ENCODE peak calls at places on chromosomes 3 and 15, in six cellular contexts. W, Q, P, L, T and A are unnamed samples.

GRCh38 chr15:42449770-42450433 is 41.0 kb downstream of the ZNF106 start:
- DNase-seq in W (no peak), Q (no peak), P (no peak), L (no peak), T (no peak), A (no peak)

GRCh38 chr3:64549869-64550268 is 137.9 kb downstream of the ADAMTS9 start:
- DNase-seq in W (no peak), Q (no peak), P (no peak), L (no peak), T (no peak), A (no peak)

GRCh38 chr3:51686512-51687215 is 15.6 kb downstream of the TEX264 start:
- DNase-seq in W (peak), Q (no peak), P (peak), L (peak), T (no peak), A (no peak)

GRCh38 chr3:69791111-69791510 is 51.8 kb downstream of the MITF start:
- DNase-seq in W (no peak), Q (no peak), P (peak), L (peak), T (peak), A (peak)

GRCh38 chr3:74614133-74614967 is at the start of gene CNTN3:
- DNase-seq in W (no peak), Q (peak), P (peak), L (peak), T (no peak), A (peak)

GRCh38 chr15:30023798-30024295 is 58.9 kb upstream of the GOLGA8J start:
- DNase-seq in W (no peak), Q (no peak), P (no peak), L (no peak), T (peak), A (no peak)

GRCh38 chr3:69116897-69117296 is 5.5 kb downstream of the LMOD3 start:
- DNase-seq in W (peak), Q (no peak), P (no peak), L (no peak), T (no peak), A (no peak)

GRCh38 chr15:39188930-39189329 is 391.9 kb upstream of the THBS1 start:
- DNase-seq in W (peak), Q (no peak), P (no peak), L (no peak), T (peak), A (no peak)

GRCh38 chr15:31147456-31147855 is 45.9 kb upstream of the TRPM1 start:
- DNase-seq in W (no peak), Q (no peak), P (no peak), L (peak), T (no peak), A (no peak)

GRCh38 chr3:140717915-140718314 is 40.1 kb downstream of the TRIM42 start:
- DNase-seq in W (no peak), Q (no peak), P (no peak), L (no peak), T (no peak), A (no peak)

GRCh38 chr3:151816091-151816604 is 2.2 kb downstream of the AADAC start:
- DNase-seq in W (peak), Q (peak), P (no peak), L (peak), T (peak), A (no peak)

GRCh38 chr15:62059818-62060115 is 480 bp downstream of the VPS13C start:
- DNase-seq in W (peak), Q (no peak), P (peak), L (peak), T (peak), A (peak)

GRCh38 chr3:59820352-59820934 is 770.6 kb upstream of the CFAP20DC start:
- DNase-seq in W (peak), Q (no peak), P (no peak), L (no peak), T (peak), A (no peak)

GRCh38 chr3:118089563-118089962 is 945.1 kb downstream of the IGSF11 start:
- DNase-seq in W (peak), Q (no peak), P (no peak), L (no peak), T (no peak), A (no peak)

GRCh38 chr15:86620636-86621349 is 541.1 kb downstream of the AGBL1 start:
- DNase-seq in W (no peak), Q (peak), P (peak), L (no peak), T (no peak), A (no peak)

GRCh38 chr3:71955549-71956373 is 170.8 kb upstream of the PROK2 start:
- DNase-seq in W (peak), Q (peak), P (peak), L (peak), T (peak), A (peak)

GRCh38 chr15:35698978-35699377 is 153.0 kb upstream of the DPH6 start:
- DNase-seq in W (no peak), Q (no peak), P (no peak), L (no peak), T (no peak), A (no peak)

GRCh38 chr3:8560608-8561007 is 59.0 kb downstream of the LMCD1 start:
- DNase-seq in W (no peak), Q (no peak), P (no peak), L (no peak), T (peak), A (no peak)

GRCh38 chr3:71133874-71134273 is 449.7 kb downstream of the FOXP1 start:
- DNase-seq in W (no peak), Q (no peak), P (no peak), L (no peak), T (no peak), A (no peak)

GRCh38 chr15:49286649-49287394 is 116.8 kb downstream of the GALK2 start:
- DNase-seq in W (no peak), Q (no peak), P (no peak), L (no peak), T (no peak), A (no peak)

GRCh38 chr3:69122398-69122797 is at the start of gene LMOD3:
- DNase-seq in W (no peak), Q (no peak), P (no peak), L (no peak), T (no peak), A (no peak)

GRCh38 chr3:177263615-177264365 is 66.5 kb upstream of the TBL1XR1 start:
- DNase-seq in W (no peak), Q (no peak), P (no peak), L (no peak), T (peak), A (no peak)

GRCh38 chr15:25181290-25182097 is 226.7 kb downstream of the SNRPN start:
- DNase-seq in W (no peak), Q (no peak), P (no peak), L (no peak), T (no peak), A (peak)

GRCh38 chr15:39321977-39322376 is 258.9 kb upstream of the THBS1 start:
- DNase-seq in W (no peak), Q (no peak), P (no peak), L (no peak), T (peak), A (no peak)

GRCh38 chr3:15755181-15755580 is 42.6 kb downstream of the ANKRD28 start:
- DNase-seq in W (no peak), Q (no peak), P (no peak), L (no peak), T (no peak), A (no peak)

GRCh38 chr15:99732711-99733267 is 448 bp downstream of the LYSMD4 start:
- DNase-seq in W (peak), Q (peak), P (peak), L (peak), T (no peak), A (peak)

GRCh38 chr3:175192536-175192935 is 333.4 kb downstream of the NAALADL2 start:
- DNase-seq in W (peak), Q (no peak), P (no peak), L (no peak), T (no peak), A (no peak)

GRCh38 chr15:80929689-80930088 is 59.9 kb downstream of the MESD start:
- DNase-seq in W (no peak), Q (no peak), P (no peak), L (no peak), T (peak), A (no peak)

GRCh38 chr3:15440891-15441290 is 13.5 kb downstream of the EAF1 start:
- DNase-seq in W (no peak), Q (no peak), P (no peak), L (peak), T (peak), A (peak)

GRCh38 chr3:53500165-53500777 is 5.9 kb downstream of the CACNA1D start:
- DNase-seq in W (no peak), Q (no peak), P (no peak), L (no peak), T (no peak), A (no peak)
- H3K4me3 ChIP-seq in W (no peak), Q (no peak), P (no peak), L (no peak), T (no peak), A (no peak)

DNA sequence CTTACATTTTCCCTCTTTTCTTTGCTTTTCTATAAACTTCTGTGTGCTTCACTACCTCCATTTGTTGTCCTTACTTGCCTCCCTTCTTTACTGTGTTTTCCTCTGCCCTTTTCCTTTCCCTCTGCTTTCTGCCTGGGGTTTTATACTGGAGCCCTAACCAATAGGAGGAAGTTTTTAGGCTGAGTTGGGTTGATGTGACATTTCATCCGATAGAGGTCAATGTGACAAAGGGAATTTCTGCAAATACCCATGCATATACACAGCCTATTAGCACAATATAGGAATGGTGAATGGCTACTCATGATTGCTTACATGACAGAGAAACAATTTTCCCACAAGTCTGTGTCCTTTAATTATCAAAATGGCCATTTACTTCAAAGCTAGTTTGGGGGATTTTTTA is 153.0 kb upstream of the ARPP21 start:
- DNase-seq in W (no peak), Q (no peak), P (no peak), L (no peak), T (no peak), A (no peak)
- H3K4me3 ChIP-seq in W (no peak), Q (no peak), P (no peak), L (no peak), T (no peak), A (no peak)

DNA sequence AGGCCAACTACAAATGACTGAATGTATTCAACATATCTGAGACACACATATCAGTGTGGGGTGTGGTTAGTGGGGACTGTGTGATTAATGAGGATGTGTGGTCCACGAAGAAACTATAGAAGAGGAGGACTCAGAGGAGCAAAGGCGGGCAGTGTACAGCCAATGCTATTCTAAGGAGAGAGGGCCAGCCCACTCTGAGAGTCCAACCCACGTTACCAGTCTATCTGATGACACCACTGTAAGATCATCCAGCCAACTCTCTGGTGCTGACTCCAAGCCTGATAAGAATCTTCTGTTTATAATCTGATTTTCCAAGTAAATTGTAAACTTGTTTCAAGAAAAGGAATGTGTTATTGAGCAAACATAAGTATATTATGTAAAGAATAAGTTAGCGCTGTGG is 47.2 kb downstream of the MCF2L2 start:
- DNase-seq in W (peak), Q (no peak), P (no peak), L (no peak), T (peak), A (no peak)
- H3K4me3 ChIP-seq in W (no peak), Q (no peak), P (no peak), L (no peak), T (no peak), A (no peak)

GRCh38 chr3:183212096-183212495 is 41.0 kb upstream of the B3GNT5 start:
- DNase-seq in W (no peak), Q (no peak), P (no peak), L (no peak), T (no peak), A (no peak)
- H3K4me3 ChIP-seq in W (no peak), Q (no peak), P (no peak), L (no peak), T (no peak), A (no peak)

DNA sequence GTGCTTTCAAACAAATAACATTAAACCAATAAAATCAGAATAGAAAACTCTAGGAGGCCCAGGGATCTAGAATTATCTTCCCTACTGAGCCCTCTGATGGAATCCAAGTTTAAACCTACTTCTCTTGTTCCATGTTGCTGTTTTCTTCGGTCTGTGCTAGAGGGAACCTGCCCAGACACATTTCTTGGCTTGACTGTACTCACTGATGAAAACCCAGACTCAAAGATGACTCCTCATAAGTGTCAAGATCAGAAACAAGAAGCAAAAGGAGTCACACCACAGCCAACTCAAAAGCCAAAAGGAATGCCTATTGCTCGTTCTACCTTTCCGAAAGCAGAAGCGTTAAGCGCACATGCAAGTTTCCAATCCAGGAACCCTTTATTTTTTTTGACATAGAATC is 31.6 kb downstream of the SCAP start:
- DNase-seq in W (no peak), Q (no peak), P (no peak), L (peak), T (no peak), A (no peak)
- H3K4me3 ChIP-seq in W (no peak), Q (no peak), P (no peak), L (no peak), T (no peak), A (no peak)

DNA sequence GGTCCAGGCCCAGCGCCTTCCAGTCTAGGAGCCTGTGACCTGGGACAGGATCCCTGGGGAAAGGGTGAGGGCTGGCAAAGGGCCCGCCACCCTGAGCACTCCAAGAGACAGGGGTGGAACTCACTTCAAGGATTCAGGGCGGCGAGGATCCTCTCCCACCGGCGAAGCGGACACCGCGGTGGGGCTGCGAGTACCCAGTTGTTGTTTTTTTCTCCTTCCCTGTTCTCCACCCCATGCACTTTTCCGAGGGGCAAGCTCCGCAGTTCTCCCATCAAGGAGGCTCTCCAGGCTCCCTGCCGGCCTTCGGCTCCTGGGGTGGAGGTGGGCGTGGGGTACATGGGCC is 387 bp upstream of the PAQR5 start:
- DNase-seq in W (no peak), Q (no peak), P (no peak), L (no peak), T (no peak), A (no peak)
- H3K4me3 ChIP-seq in W (peak), Q (peak), P (peak), L (no peak), T (no peak), A (peak)

GRCh38 chr3:194286747-194287146 is 64.4 kb downstream of the CPN2 start:
- DNase-seq in W (no peak), Q (peak), P (no peak), L (no peak), T (no peak), A (no peak)

GRCh38 chr3:194285024-194285858 is 65.9 kb downstream of the CPN2 start:
- DNase-seq in W (peak), Q (no peak), P (no peak), L (peak), T (no peak), A (peak)

GRCh38 chr3:194287977-194288706 is 63.0 kb downstream of the CPN2 start:
- DNase-seq in W (no peak), Q (no peak), P (no peak), L (peak), T (no peak), A (peak)

GRCh38 chr3:194285859-194286197 is 65.3 kb downstream of the CPN2 start:
- DNase-seq in W (no peak), Q (peak), P (no peak), L (peak), T (no peak), A (peak)

GRCh38 chr3:194287392-194287791 is 63.7 kb downstream of the CPN2 start:
- DNase-seq in W (no peak), Q (no peak), P (no peak), L (no peak), T (no peak), A (no peak)
- H3K4me3 ChIP-seq in W (no peak), Q (no peak), P (no peak), L (no peak), T (no peak), A (no peak)

DNA sequence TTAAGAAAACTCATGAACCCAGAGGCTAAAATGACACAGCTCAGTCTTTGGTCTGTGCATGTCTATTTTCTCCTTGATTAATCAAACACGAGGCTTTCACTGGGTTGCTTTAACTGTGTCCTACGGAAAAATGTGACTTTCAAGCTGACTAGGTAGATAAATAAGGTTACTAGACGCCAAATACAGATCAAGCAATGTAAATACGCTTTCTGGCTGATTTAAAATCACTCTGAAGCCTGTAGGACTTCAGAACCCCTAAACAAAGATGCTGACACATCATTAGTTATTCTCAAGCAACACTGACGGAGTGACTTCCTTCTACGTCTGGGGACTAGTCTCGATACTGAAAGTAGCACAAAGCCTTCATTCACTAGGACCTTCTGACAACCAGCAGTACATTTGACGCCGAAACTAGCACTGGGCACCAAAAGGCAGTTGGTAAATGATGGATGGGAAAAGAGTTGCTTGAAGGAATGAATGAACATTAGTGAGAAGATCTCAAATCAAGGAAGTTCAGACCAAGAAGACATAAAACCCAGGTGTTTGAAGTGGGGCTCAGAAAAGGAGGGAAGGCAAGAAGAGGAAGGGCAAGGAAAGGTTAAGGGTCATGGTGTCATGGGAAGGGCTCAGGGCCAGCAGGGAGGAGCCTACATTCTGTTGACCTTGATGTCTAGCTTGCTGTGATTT is 67.1 kb upstream of the CDV3 start:
- DNase-seq in W (no peak), Q (no peak), P (no peak), L (no peak), T (no peak), A (no peak)
- H3K4me3 ChIP-seq in W (no peak), Q (no peak), P (no peak), L (no peak), T (no peak), A (no peak)